ENCODE peak calls at places on chromosomes 5 and 9, in nine cellular contexts. U is fibroblast of pulmonary artery; O is Peyer's patch; Y is HTR-8/SVneo; M is fibroblast of the aortic adventitia; X is germinal center; Q is effector memory CD8-positive, alpha-beta T cell; Z is A549; K is amniotic stem cell. G is an unnamed sample.

GRCh38 chr5:137617806-137618205 is 118.1 kb downstream of the KLHL3 start:
- DNase-seq in U (peak), O (no peak), Y (peak), M (peak), X (no peak), Q (no peak), Z (no peak), K (peak), G (peak)

GRCh38 chr9:70567511-70567910 is 153.1 kb upstream of the KLF9 start:
- DNase-seq in U (no peak), O (no peak), Y (no peak), M (no peak), X (no peak), Q (no peak), Z (no peak), K (no peak), G (no peak)

GRCh38 chr9:38423939-38424843 is at the start of gene IGFBPL1:
- DNase-seq in U (no peak), O (no peak), Y (no peak), M (no peak), X (peak), Q (no peak), Z (peak), K (no peak), G (peak)

GRCh38 chr9:73980754-73981153 is 516.4 kb upstream of the RORB start:
- DNase-seq in U (no peak), O (no peak), Y (no peak), M (no peak), X (no peak), Q (no peak), Z (no peak), K (no peak), G (no peak)

GRCh38 chr5:120655828-120656435 is 191.8 kb downstream of the PRR16 start:
- DNase-seq in U (peak), O (peak), Y (no peak), M (peak), X (no peak), Q (no peak), Z (peak), K (no peak), G (peak)

GRCh38 chr9:36877239-36877638 is 156.8 kb downstream of the PAX5 start:
- DNase-seq in U (no peak), O (peak), Y (no peak), M (no peak), X (peak), Q (no peak), Z (no peak), K (no peak), G (no peak)

GRCh38 chr5:100505984-100506670 is 29.0 kb upstream of the FAM174A start:
- DNase-seq in U (peak), O (no peak), Y (peak), M (peak), X (no peak), Q (no peak), Z (peak), K (no peak), G (peak)

GRCh38 chr5:77636423-77637169 is 1.9 kb downstream of the OTP start:
- DNase-seq in U (no peak), O (no peak), Y (no peak), M (no peak), X (no peak), Q (no peak), Z (no peak), K (no peak), G (no peak)

GRCh38 chr5:176360894-176361436 is 599 bp downstream of the KIAA1191 start:
- DNase-seq in U (peak), O (peak), Y (peak), M (peak), X (no peak), Q (no peak), Z (no peak), K (no peak), G (peak)

GRCh38 chr9:128072144-128073021 is 4.4 kb downstream of the SLC25A25 start:
- DNase-seq in U (peak), O (peak), Y (no peak), M (peak), X (peak), Q (peak), Z (peak), K (peak), G (peak)

GRCh38 chr5:62692946-62693713 is 114.5 kb downstream of the LRRC70 start:
- DNase-seq in U (no peak), O (no peak), Y (no peak), M (no peak), X (no peak), Q (no peak), Z (no peak), K (no peak), G (no peak)

GRCh38 chr5:139046551-139046950 is 151.6 kb downstream of the SIL1 start:
- DNase-seq in U (peak), O (no peak), Y (no peak), M (peak), X (no peak), Q (no peak), Z (no peak), K (no peak), G (no peak)

GRCh38 chr5:67063791-67064190 is 132.8 kb downstream of the CD180 start:
- DNase-seq in U (peak), O (no peak), Y (no peak), M (peak), X (no peak), Q (no peak), Z (peak), K (no peak), G (no peak)

GRCh38 chr5:143156556-143156955 is 246.9 kb downstream of the NR3C1 start:
- DNase-seq in U (no peak), O (no peak), Y (no peak), M (no peak), X (no peak), Q (no peak), Z (no peak), K (no peak), G (no peak)

GRCh38 chr5:125342938-125343401 is 596.5 kb upstream of the ZNF608 start:
- DNase-seq in U (peak), O (no peak), Y (no peak), M (peak), X (no peak), Q (no peak), Z (no peak), K (no peak), G (peak)

GRCh38 chr9:108150736-108151135 is 661.2 kb upstream of the KLF4 start:
- DNase-seq in U (peak), O (no peak), Y (no peak), M (no peak), X (no peak), Q (no peak), Z (no peak), K (no peak), G (no peak)

GRCh38 chr5:145495741-145496140 is 339.4 kb downstream of the PRELID2 start:
- DNase-seq in U (peak), O (peak), Y (peak), M (peak), X (no peak), Q (no peak), Z (peak), K (peak), G (peak)

GRCh38 chr9:89000281-89000875 is 9.1 kb downstream of the S1PR3 start:
- DNase-seq in U (no peak), O (no peak), Y (no peak), M (no peak), X (no peak), Q (no peak), Z (no peak), K (no peak), G (no peak)

GRCh38 chr5:72281764-72282499 is 38.1 kb downstream of the MRPS27 start:
- DNase-seq in U (peak), O (no peak), Y (peak), M (peak), X (no peak), Q (no peak), Z (peak), K (peak), G (peak)

GRCh38 chr5:14486486-14486885 is 95.1 kb upstream of the OTULINL start:
- DNase-seq in U (no peak), O (no peak), Y (no peak), M (no peak), X (no peak), Q (no peak), Z (no peak), K (no peak), G (no peak)

GRCh38 chr5:166166071-166166470 is 2125.4 kb upstream of the WWC1 start:
- DNase-seq in U (no peak), O (no peak), Y (no peak), M (no peak), X (no peak), Q (no peak), Z (no peak), K (no peak), G (no peak)